ENCODE peak calls at places on chromosomes 4 and X, in eight cellular contexts. One of them, this sample, is unnamed. For H3K9me3 and H3K36me3, the result is how much of the 10 kb centered on the place peaks cover.

GRCh38 chr4:159142254-159142653 is 39.4 kb downstream of the RAPGEF2 start:
- DNase-seq in cardiac muscle cell: peak
- DNase-seq in naive thymus-derived CD4-positive, alpha-beta T cell: no peak
- DNase-seq in mesenchymal stem cell: no peak
- DNase-seq in mucosa of descending colon: no peak
- DNase-seq in right lobe of liver: no peak
- DNase-seq in ovary: no peak
- DNase-seq in thoracic aorta: no peak
- DNase-seq in this sample: no peak

GRCh38 chr4:158229768-158230167 is 19.5 kb downstream of the TMEM144 start:
- DNase-seq in cardiac muscle cell: no peak
- DNase-seq in naive thymus-derived CD4-positive, alpha-beta T cell: no peak
- DNase-seq in mesenchymal stem cell: no peak
- DNase-seq in mucosa of descending colon: no peak
- DNase-seq in right lobe of liver: no peak
- DNase-seq in ovary: no peak
- DNase-seq in thoracic aorta: no peak
- DNase-seq in this sample: no peak

GRCh38 chr4:69800599-69800998 is 40.2 kb upstream of the SULT1B1 start:
- DNase-seq in cardiac muscle cell: peak
- DNase-seq in naive thymus-derived CD4-positive, alpha-beta T cell: no peak
- DNase-seq in mesenchymal stem cell: no peak
- DNase-seq in mucosa of descending colon: no peak
- DNase-seq in right lobe of liver: no peak
- DNase-seq in ovary: no peak
- DNase-seq in thoracic aorta: no peak
- DNase-seq in this sample: no peak

GRCh38 chr4:26372525-26373172 is 51.8 kb downstream of the RBPJ start:
- DNase-seq in cardiac muscle cell: peak
- DNase-seq in naive thymus-derived CD4-positive, alpha-beta T cell: peak
- DNase-seq in mesenchymal stem cell: peak
- DNase-seq in mucosa of descending colon: peak
- DNase-seq in right lobe of liver: no peak
- DNase-seq in ovary: no peak
- DNase-seq in thoracic aorta: no peak
- DNase-seq in this sample: peak

GRCh38 chrX:56310581-56310980 is 78.4 kb downstream of the KLF8 start:
- DNase-seq in cardiac muscle cell: no peak
- DNase-seq in naive thymus-derived CD4-positive, alpha-beta T cell: no peak
- DNase-seq in mesenchymal stem cell: no peak
- DNase-seq in mucosa of descending colon: no peak
- DNase-seq in right lobe of liver: no peak
- DNase-seq in ovary: no peak
- DNase-seq in thoracic aorta: no peak
- DNase-seq in this sample: no peak

GRCh38 chr4:172007889-172008288 is 194.7 kb downstream of the GALNTL6 start:
- DNase-seq in cardiac muscle cell: no peak
- DNase-seq in naive thymus-derived CD4-positive, alpha-beta T cell: no peak
- DNase-seq in mesenchymal stem cell: no peak
- DNase-seq in mucosa of descending colon: no peak
- DNase-seq in right lobe of liver: no peak
- DNase-seq in ovary: no peak
- DNase-seq in thoracic aorta: no peak
- DNase-seq in this sample: no peak

GRCh38 chrX:109839694-109840358 is 106.8 kb upstream of the ACSL4 start:
- DNase-seq in cardiac muscle cell: peak
- DNase-seq in naive thymus-derived CD4-positive, alpha-beta T cell: no peak
- DNase-seq in mesenchymal stem cell: peak
- DNase-seq in mucosa of descending colon: no peak
- DNase-seq in right lobe of liver: no peak
- DNase-seq in ovary: no peak
- DNase-seq in thoracic aorta: no peak
- DNase-seq in this sample: no peak

GRCh38 chrX:148499638-148500427 is 584 bp upstream of the AFF2 start:
- DNase-seq in cardiac muscle cell: no peak
- DNase-seq in naive thymus-derived CD4-positive, alpha-beta T cell: no peak
- DNase-seq in mesenchymal stem cell: no peak
- DNase-seq in mucosa of descending colon: no peak
- DNase-seq in right lobe of liver: no peak
- DNase-seq in ovary: peak
- DNase-seq in thoracic aorta: no peak
- DNase-seq in this sample: no peak

GRCh38 chrX:9355739-9356138 is 109.1 kb upstream of the TBL1X start:
- DNase-seq in cardiac muscle cell: no peak
- DNase-seq in naive thymus-derived CD4-positive, alpha-beta T cell: no peak
- DNase-seq in mesenchymal stem cell: no peak
- DNase-seq in mucosa of descending colon: no peak
- DNase-seq in right lobe of liver: no peak
- DNase-seq in ovary: no peak
- DNase-seq in thoracic aorta: no peak
- DNase-seq in this sample: no peak

GRCh38 chr4:61533140-61533539 is 333.0 kb downstream of the ADGRL3 start:
- DNase-seq in cardiac muscle cell: peak
- DNase-seq in naive thymus-derived CD4-positive, alpha-beta T cell: no peak
- DNase-seq in mesenchymal stem cell: no peak
- DNase-seq in mucosa of descending colon: no peak
- DNase-seq in right lobe of liver: no peak
- DNase-seq in ovary: no peak
- DNase-seq in thoracic aorta: no peak
- DNase-seq in this sample: no peak

GRCh38 chrX:124736553-124737240 is 390.3 kb downstream of the SH2D1A start:
- DNase-seq in cardiac muscle cell: no peak
- DNase-seq in naive thymus-derived CD4-positive, alpha-beta T cell: peak
- DNase-seq in mesenchymal stem cell: no peak
- DNase-seq in mucosa of descending colon: no peak
- DNase-seq in right lobe of liver: no peak
- DNase-seq in ovary: no peak
- DNase-seq in thoracic aorta: no peak
- DNase-seq in this sample: no peak

GRCh38 chr4:150217192-150217591 is 138.9 kb downstream of the DCLK2 start:
- DNase-seq in cardiac muscle cell: peak
- DNase-seq in naive thymus-derived CD4-positive, alpha-beta T cell: no peak
- DNase-seq in mesenchymal stem cell: peak
- DNase-seq in mucosa of descending colon: no peak
- DNase-seq in right lobe of liver: no peak
- DNase-seq in ovary: no peak
- DNase-seq in thoracic aorta: no peak
- DNase-seq in this sample: no peak

GRCh38 chr4:11230888-11231287 is 197.8 kb downstream of the HS3ST1 start:
- DNase-seq in cardiac muscle cell: no peak
- DNase-seq in naive thymus-derived CD4-positive, alpha-beta T cell: no peak
- DNase-seq in mesenchymal stem cell: no peak
- DNase-seq in mucosa of descending colon: no peak
- DNase-seq in right lobe of liver: no peak
- DNase-seq in ovary: no peak
- DNase-seq in thoracic aorta: no peak
- DNase-seq in this sample: no peak

GRCh38 chr4:3010998-3011397 is 47.6 kb downstream of the GRK4 start:
- DNase-seq in cardiac muscle cell: peak
- DNase-seq in naive thymus-derived CD4-positive, alpha-beta T cell: no peak
- DNase-seq in mesenchymal stem cell: peak
- DNase-seq in mucosa of descending colon: no peak
- DNase-seq in right lobe of liver: no peak
- DNase-seq in ovary: no peak
- DNase-seq in thoracic aorta: no peak
- DNase-seq in this sample: no peak

GRCh38 chrX:47380268-47380667 is 9.9 kb downstream of the ZNF157 start:
- DNase-seq in cardiac muscle cell: no peak
- DNase-seq in naive thymus-derived CD4-positive, alpha-beta T cell: peak
- DNase-seq in mesenchymal stem cell: no peak
- DNase-seq in mucosa of descending colon: peak
- DNase-seq in right lobe of liver: no peak
- DNase-seq in ovary: no peak
- DNase-seq in thoracic aorta: no peak
- DNase-seq in this sample: peak

GRCh38 chr4:138602664-138603063 is 360.5 kb upstream of the SLC7A11 start:
- DNase-seq in cardiac muscle cell: no peak
- DNase-seq in naive thymus-derived CD4-positive, alpha-beta T cell: no peak
- DNase-seq in mesenchymal stem cell: peak
- DNase-seq in mucosa of descending colon: no peak
- DNase-seq in right lobe of liver: no peak
- DNase-seq in ovary: no peak
- DNase-seq in thoracic aorta: no peak
- DNase-seq in this sample: no peak
- H3K9me3 ChIP-seq in cardiac muscle cell: under half
- H3K9me3 ChIP-seq in naive thymus-derived CD4-positive, alpha-beta T cell: under half
- H3K9me3 ChIP-seq in mesenchymal stem cell: under half
- H3K9me3 ChIP-seq in mucosa of descending colon: under half
- H3K9me3 ChIP-seq in right lobe of liver: under half
- H3K9me3 ChIP-seq in ovary: under half
- H3K9me3 ChIP-seq in thoracic aorta: under half
- H3K9me3 ChIP-seq in this sample: under half

GRCh38 chr4:138205531-138206233 is 36.5 kb downstream of the SLC7A11 start:
- DNase-seq in cardiac muscle cell: no peak
- DNase-seq in naive thymus-derived CD4-positive, alpha-beta T cell: no peak
- DNase-seq in mesenchymal stem cell: no peak
- DNase-seq in mucosa of descending colon: no peak
- DNase-seq in right lobe of liver: no peak
- DNase-seq in ovary: no peak
- DNase-seq in thoracic aorta: no peak
- DNase-seq in this sample: peak
- H3K36me3 ChIP-seq in cardiac muscle cell: under half
- H3K36me3 ChIP-seq in naive thymus-derived CD4-positive, alpha-beta T cell: under half
- H3K36me3 ChIP-seq in mesenchymal stem cell: under half
- H3K36me3 ChIP-seq in mucosa of descending colon: under half
- H3K36me3 ChIP-seq in right lobe of liver: under half
- H3K36me3 ChIP-seq in ovary: under half
- H3K36me3 ChIP-seq in thoracic aorta: under half
- H3K36me3 ChIP-seq in this sample: under half

DNA sequence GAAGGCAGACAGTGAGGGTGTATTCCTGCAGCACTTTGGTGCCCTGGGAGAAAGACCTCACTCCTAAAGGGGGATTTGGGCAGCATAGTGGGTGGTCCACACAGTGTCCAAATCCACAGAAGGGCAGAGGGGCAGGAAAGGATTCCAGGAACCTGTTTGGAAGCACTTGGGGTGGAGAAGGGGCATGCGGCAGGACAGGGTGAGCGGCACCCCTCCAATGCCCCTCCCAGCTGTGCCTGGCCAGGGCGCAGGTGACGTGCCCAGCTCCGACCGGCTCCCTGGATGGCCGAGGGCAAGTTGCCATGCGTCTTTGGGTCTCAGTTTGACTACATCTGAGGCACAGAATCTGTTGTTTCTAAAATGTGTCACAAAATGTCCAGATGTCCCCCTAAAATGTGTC is 66.5 kb upstream of the HMX1 start:
- DNase-seq in cardiac muscle cell: no peak
- DNase-seq in naive thymus-derived CD4-positive, alpha-beta T cell: no peak
- DNase-seq in mesenchymal stem cell: no peak
- DNase-seq in mucosa of descending colon: no peak
- DNase-seq in right lobe of liver: no peak
- DNase-seq in ovary: no peak
- DNase-seq in thoracic aorta: no peak
- DNase-seq in this sample: no peak
- H3K9me3 ChIP-seq in cardiac muscle cell: under half
- H3K9me3 ChIP-seq in naive thymus-derived CD4-positive, alpha-beta T cell: under half
- H3K9me3 ChIP-seq in mesenchymal stem cell: under half
- H3K9me3 ChIP-seq in mucosa of descending colon: under half
- H3K9me3 ChIP-seq in right lobe of liver: under half
- H3K9me3 ChIP-seq in ovary: under half
- H3K9me3 ChIP-seq in thoracic aorta: under half
- H3K9me3 ChIP-seq in this sample: under half

GRCh38 chr4:39308576-39308975 is 57.6 kb downstream of the RFC1 start:
- DNase-seq in cardiac muscle cell: no peak
- DNase-seq in naive thymus-derived CD4-positive, alpha-beta T cell: no peak
- DNase-seq in mesenchymal stem cell: no peak
- DNase-seq in mucosa of descending colon: no peak
- DNase-seq in right lobe of liver: no peak
- DNase-seq in ovary: no peak
- DNase-seq in thoracic aorta: no peak
- DNase-seq in this sample: no peak

GRCh38 chr4:39304651-39305050 is 61.5 kb downstream of the RFC1 start:
- DNase-seq in cardiac muscle cell: no peak
- DNase-seq in naive thymus-derived CD4-positive, alpha-beta T cell: no peak
- DNase-seq in mesenchymal stem cell: no peak
- DNase-seq in mucosa of descending colon: no peak
- DNase-seq in right lobe of liver: no peak
- DNase-seq in ovary: no peak
- DNase-seq in thoracic aorta: no peak
- DNase-seq in this sample: no peak

GRCh38 chr4:39303871-39304270 is 62.3 kb downstream of the RFC1 start:
- DNase-seq in cardiac muscle cell: no peak
- DNase-seq in naive thymus-derived CD4-positive, alpha-beta T cell: no peak
- DNase-seq in mesenchymal stem cell: no peak
- DNase-seq in mucosa of descending colon: no peak
- DNase-seq in right lobe of liver: no peak
- DNase-seq in ovary: no peak
- DNase-seq in thoracic aorta: no peak
- DNase-seq in this sample: no peak

GRCh38 chr4:39305902-39306677 is 60.1 kb downstream of the RFC1 start:
- DNase-seq in cardiac muscle cell: no peak
- DNase-seq in naive thymus-derived CD4-positive, alpha-beta T cell: no peak
- DNase-seq in mesenchymal stem cell: no peak
- DNase-seq in mucosa of descending colon: no peak
- DNase-seq in right lobe of liver: no peak
- DNase-seq in ovary: no peak
- DNase-seq in thoracic aorta: no peak
- DNase-seq in this sample: no peak

GRCh38 chr4:39302901-39303300 is 63.3 kb downstream of the RFC1 start:
- DNase-seq in cardiac muscle cell: no peak
- DNase-seq in naive thymus-derived CD4-positive, alpha-beta T cell: no peak
- DNase-seq in mesenchymal stem cell: no peak
- DNase-seq in mucosa of descending colon: no peak
- DNase-seq in right lobe of liver: no peak
- DNase-seq in ovary: no peak
- DNase-seq in thoracic aorta: no peak
- DNase-seq in this sample: no peak
- H3K36me3 ChIP-seq in cardiac muscle cell: half or more
- H3K36me3 ChIP-seq in naive thymus-derived CD4-positive, alpha-beta T cell: half or more
- H3K36me3 ChIP-seq in mesenchymal stem cell: under half
- H3K36me3 ChIP-seq in mucosa of descending colon: under half
- H3K36me3 ChIP-seq in right lobe of liver: under half
- H3K36me3 ChIP-seq in ovary: under half
- H3K36me3 ChIP-seq in thoracic aorta: under half
- H3K36me3 ChIP-seq in this sample: under half

GRCh38 chr4:33493231-33493630 is 2751.1 kb downstream of the ARAP2 start:
- DNase-seq in cardiac muscle cell: no peak
- DNase-seq in naive thymus-derived CD4-positive, alpha-beta T cell: no peak
- DNase-seq in mesenchymal stem cell: no peak
- DNase-seq in mucosa of descending colon: no peak
- DNase-seq in right lobe of liver: no peak
- DNase-seq in ovary: no peak
- DNase-seq in thoracic aorta: no peak
- DNase-seq in this sample: no peak
- H3K9me3 ChIP-seq in cardiac muscle cell: under half
- H3K9me3 ChIP-seq in naive thymus-derived CD4-positive, alpha-beta T cell: under half
- H3K9me3 ChIP-seq in mesenchymal stem cell: under half
- H3K9me3 ChIP-seq in mucosa of descending colon: under half
- H3K9me3 ChIP-seq in right lobe of liver: under half
- H3K9me3 ChIP-seq in ovary: under half
- H3K9me3 ChIP-seq in thoracic aorta: under half
- H3K9me3 ChIP-seq in this sample: under half

This sample was measured in small intestine.